ENCODE peak calls at places on chromosomes 12 and 14, in eight cellular contexts. One of them, this sample, is unnamed.
A peak's percentile ranks its signal among the peaks of the same experiment; 100 is the strongest.

GRCh38 chr12:53867216-53868012 is 71.2 kb upstream of the HOXC13 start:
- DNase-seq in HCT116: no peak
- DNase-seq in GM12878: no peak
- DNase-seq in endothelial cell of umbilical vein: no peak
- DNase-seq in H1: no peak
- DNase-seq in HepG2: peak; percentile 14
- DNase-seq in GM23338: peak; percentile 76
- DNase-seq in K562: peak; percentile 27
- DNase-seq in this sample: no peak

GRCh38 chr12:3164454-3165310 is 87.5 kb downstream of the TSPAN9 start:
- DNase-seq in endothelial cell of umbilical vein: peak; percentile 60
- DNase-seq in HCT116: no peak
- DNase-seq in K562: no peak
- DNase-seq in HepG2: peak; percentile 94
- DNase-seq in H1: no peak
- DNase-seq in GM12878: no peak
- DNase-seq in GM23338: no peak
- DNase-seq in this sample: no peak

GRCh38 chr12:58310828-58311273 is 369.5 kb downstream of the ATP23 start:
- DNase-seq in HepG2: peak; percentile 28
- DNase-seq in GM23338: no peak
- DNase-seq in endothelial cell of umbilical vein: peak; percentile 96
- DNase-seq in HCT116: peak; percentile 66
- DNase-seq in K562: peak; percentile 9
- DNase-seq in H1: no peak
- DNase-seq in GM12878: no peak
- DNase-seq in this sample: no peak

GRCh38 chr14:104665663-104666522 is 23.5 kb upstream of the INF2 start:
- DNase-seq in HCT116: peak; percentile 91
- DNase-seq in endothelial cell of umbilical vein: peak; percentile 53
- DNase-seq in GM23338: peak; percentile 54
- DNase-seq in GM12878: no peak
- DNase-seq in H1: no peak
- DNase-seq in K562: no peak
- DNase-seq in HepG2: peak; percentile 96
- DNase-seq in this sample: no peak

GRCh38 chr12:25459541-25459951 is 93.5 kb downstream of the LMNTD1 start:
- DNase-seq in HCT116: no peak
- DNase-seq in endothelial cell of umbilical vein: no peak
- DNase-seq in GM12878: peak; percentile 5
- DNase-seq in H1: no peak
- DNase-seq in HepG2: no peak
- DNase-seq in GM23338: no peak
- DNase-seq in K562: no peak
- DNase-seq in this sample: no peak

GRCh38 chr12:49622501-49623141 is 740 bp upstream of the PRPF40B start:
- DNase-seq in K562: peak; percentile 38
- DNase-seq in HCT116: no peak
- DNase-seq in GM23338: peak; percentile 64
- DNase-seq in H1: no peak
- DNase-seq in endothelial cell of umbilical vein: no peak
- DNase-seq in HepG2: no peak
- DNase-seq in GM12878: peak; percentile 55
- DNase-seq in this sample: no peak

GRCh38 chr14:20970983-20971704 is 15.9 kb downstream of the RNASE2 start:
- DNase-seq in GM23338: peak; percentile 95
- DNase-seq in K562: peak; percentile 85
- DNase-seq in H1: peak; percentile 82
- DNase-seq in HCT116: peak; percentile 65
- DNase-seq in endothelial cell of umbilical vein: peak; percentile 86
- DNase-seq in HepG2: peak; percentile 80
- DNase-seq in GM12878: peak; percentile 9
- DNase-seq in this sample: no peak

GRCh38 chr14:68297871-68298468 is 478.4 kb downstream of the RAD51B start:
- DNase-seq in HepG2: peak; percentile 49
- DNase-seq in GM12878: no peak
- DNase-seq in H1: peak; percentile 31
- DNase-seq in GM23338: peak; percentile 77
- DNase-seq in HCT116: no peak
- DNase-seq in K562: no peak
- DNase-seq in endothelial cell of umbilical vein: peak; percentile 58
- DNase-seq in this sample: no peak

GRCh38 chr14:59690426-59690825 is 113.8 kb upstream of the CCDC175 start:
- DNase-seq in K562: no peak
- DNase-seq in HepG2: no peak
- DNase-seq in GM12878: no peak
- DNase-seq in HCT116: no peak
- DNase-seq in GM23338: no peak
- DNase-seq in H1: no peak
- DNase-seq in endothelial cell of umbilical vein: no peak
- DNase-seq in this sample: no peak

GRCh38 chr12:8033153-8034044 is 883 bp downstream of the FOXJ2 start:
- DNase-seq in K562: peak; percentile 88
- DNase-seq in HepG2: no peak
- DNase-seq in GM12878: no peak
- DNase-seq in H1: no peak
- DNase-seq in HCT116: no peak
- DNase-seq in GM23338: peak; percentile 81
- DNase-seq in endothelial cell of umbilical vein: peak; percentile 54
- DNase-seq in this sample: no peak

GRCh38 chr14:67420102-67420739 is 8.3 kb upstream of the PLEK2 start:
- DNase-seq in endothelial cell of umbilical vein: no peak
- DNase-seq in K562: peak; percentile 56
- DNase-seq in GM23338: peak; percentile 87
- DNase-seq in H1: no peak
- DNase-seq in HepG2: peak; percentile 32
- DNase-seq in HCT116: no peak
- DNase-seq in GM12878: no peak
- DNase-seq in this sample: no peak

GRCh38 chr14:89629383-89629782 is 212.3 kb upstream of the FOXN3 start:
- DNase-seq in H1: no peak
- DNase-seq in GM23338: peak; percentile 12
- DNase-seq in K562: no peak
- DNase-seq in GM12878: no peak
- DNase-seq in endothelial cell of umbilical vein: no peak
- DNase-seq in HepG2: no peak
- DNase-seq in HCT116: no peak
- DNase-seq in this sample: no peak

GRCh38 chr12:30977124-30977523 is 50.6 kb downstream of the TSPAN11 start:
- DNase-seq in K562: no peak
- DNase-seq in HepG2: no peak
- DNase-seq in H1: no peak
- DNase-seq in GM12878: no peak
- DNase-seq in endothelial cell of umbilical vein: no peak
- DNase-seq in GM23338: no peak
- DNase-seq in HCT116: no peak
- DNase-seq in this sample: no peak

GRCh38 chr14:70036665-70037064 is 152.1 kb downstream of the SLC8A3 start:
- DNase-seq in K562: no peak
- DNase-seq in H1: no peak
- DNase-seq in GM12878: no peak
- DNase-seq in HCT116: no peak
- DNase-seq in HepG2: peak; percentile 42
- DNase-seq in endothelial cell of umbilical vein: no peak
- DNase-seq in GM23338: peak; percentile 46
- DNase-seq in this sample: no peak

GRCh38 chr12:49809369-49810158 is 18.6 kb downstream of the NCKAP5L start:
- DNase-seq in GM23338: peak; percentile 66
- DNase-seq in HCT116: no peak
- DNase-seq in K562: no peak
- DNase-seq in HepG2: no peak
- DNase-seq in GM12878: no peak
- DNase-seq in endothelial cell of umbilical vein: no peak
- DNase-seq in H1: no peak
- DNase-seq in this sample: no peak

GRCh38 chr12:46342562-46343033 is 30.0 kb downstream of the SLC38A2 start:
- DNase-seq in K562: no peak
- DNase-seq in endothelial cell of umbilical vein: peak; percentile 66
- DNase-seq in GM12878: no peak
- DNase-seq in HCT116: peak; percentile 56
- DNase-seq in GM23338: peak; percentile 76
- DNase-seq in HepG2: peak; percentile 64
- DNase-seq in H1: no peak
- DNase-seq in this sample: no peak

GRCh38 chr12:51392556-51393237 is 1.5 kb upstream of the GALNT6 start:
- DNase-seq in GM12878: no peak
- DNase-seq in H1: no peak
- DNase-seq in K562: no peak
- DNase-seq in GM23338: peak; percentile 87
- DNase-seq in HepG2: no peak
- DNase-seq in HCT116: no peak
- DNase-seq in endothelial cell of umbilical vein: peak; percentile 45
- DNase-seq in this sample: no peak

GRCh38 chr14:54133896-54134295 is 177.3 kb upstream of the BMP4 start:
- DNase-seq in HCT116: no peak
- DNase-seq in H1: no peak
- DNase-seq in K562: no peak
- DNase-seq in HepG2: peak; percentile 96
- DNase-seq in GM23338: no peak
- DNase-seq in GM12878: no peak
- DNase-seq in endothelial cell of umbilical vein: no peak
- DNase-seq in this sample: no peak

GRCh38 chr14:105857223-105857815 is 330.9 kb downstream of the TMEM121 start:
- DNase-seq in GM23338: no peak
- DNase-seq in HepG2: no peak
- DNase-seq in HCT116: no peak
- DNase-seq in endothelial cell of umbilical vein: no peak
- DNase-seq in K562: no peak
- DNase-seq in H1: no peak
- DNase-seq in GM12878: no peak
- DNase-seq in this sample: no peak

DNA sequence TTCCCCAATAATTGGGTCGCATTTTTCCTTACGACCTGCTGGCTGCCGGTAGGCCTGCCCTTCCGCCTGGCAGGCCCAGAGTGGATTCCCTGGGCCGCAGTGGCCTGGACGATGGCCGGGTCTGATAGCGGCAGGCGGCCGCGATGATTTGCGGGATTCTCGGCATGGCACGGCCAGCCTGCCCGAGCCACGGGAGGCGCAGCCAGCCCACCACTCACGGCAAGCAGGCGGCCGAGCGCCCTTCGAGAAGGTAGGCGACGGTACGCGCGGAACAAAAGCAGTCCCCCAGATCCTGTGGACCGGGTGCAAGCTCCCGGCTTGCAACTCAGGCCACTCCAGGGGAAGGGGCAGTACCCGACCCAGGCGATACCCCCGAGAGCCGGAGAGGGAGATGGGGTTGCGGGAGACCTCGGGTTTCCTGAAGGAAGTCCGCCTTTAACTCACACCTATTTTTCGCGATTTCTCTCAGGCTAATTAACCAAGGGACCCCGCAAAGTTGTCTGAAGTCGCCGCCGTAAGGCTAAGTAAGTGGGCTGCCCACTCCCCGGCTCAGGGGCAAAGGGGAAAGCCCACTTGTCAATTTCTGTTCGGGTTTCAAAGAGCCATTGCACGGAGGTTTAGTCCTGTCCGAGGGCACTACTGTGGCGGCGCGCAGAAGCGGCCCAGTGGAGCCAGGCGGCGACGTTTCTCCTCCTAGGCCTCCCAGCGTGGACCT is 1.4 kb upstream of the GSC start:
- DNase-seq in endothelial cell of umbilical vein: no peak
- DNase-seq in K562: no peak
- DNase-seq in GM12878: no peak
- DNase-seq in HCT116: no peak
- DNase-seq in GM23338: peak; percentile 50
- DNase-seq in H1: no peak
- DNase-seq in HepG2: no peak
- DNase-seq in this sample: no peak
- TF ChIP-seq EZH2 in endothelial cell of umbilical vein: peak; percentile 81
- TF ChIP-seq EZH2 in K562: no peak
- TF ChIP-seq EZH2 in GM12878: no peak
- TF ChIP-seq EZH2 in HCT116: no peak
- TF ChIP-seq EZH2 in GM23338: peak; percentile 65
- TF ChIP-seq EZH2 in H1: peak; percentile 97
- TF ChIP-seq EZH2 in HepG2: no peak
- TF ChIP-seq EZH2 in this sample: no peak

GRCh38 chr14:61562321-61563161 is 132.8 kb upstream of the HIF1A start:
- DNase-seq in K562: peak; percentile 55
- DNase-seq in HepG2: peak; percentile 90
- DNase-seq in H1: no peak
- DNase-seq in endothelial cell of umbilical vein: peak; percentile 89
- DNase-seq in HCT116: peak; percentile 96
- DNase-seq in GM12878: no peak
- DNase-seq in GM23338: no peak
- DNase-seq in this sample: no peak
- TF ChIP-seq POLR2AphosphoS5 in K562: no peak
- TF ChIP-seq POLR2AphosphoS5 in HepG2: no peak
- TF ChIP-seq POLR2AphosphoS5 in H1: no peak
- TF ChIP-seq POLR2AphosphoS5 in endothelial cell of umbilical vein: peak; percentile 78
- TF ChIP-seq POLR2AphosphoS5 in HCT116: peak; percentile 60
- TF ChIP-seq POLR2AphosphoS5 in GM12878: no peak
- TF ChIP-seq POLR2AphosphoS5 in GM23338: no peak
- TF ChIP-seq POLR2AphosphoS5 in this sample: no peak

GRCh38 chr12:128911861-128912260 is 58.6 kb downstream of the GLT1D1 start:
- DNase-seq in GM12878: no peak
- DNase-seq in HepG2: no peak
- DNase-seq in endothelial cell of umbilical vein: no peak
- DNase-seq in K562: no peak
- DNase-seq in GM23338: no peak
- DNase-seq in HCT116: no peak
- DNase-seq in H1: no peak
- DNase-seq in this sample: no peak
- TF ChIP-seq EZH2 in GM12878: no peak
- TF ChIP-seq EZH2 in HepG2: no peak
- TF ChIP-seq EZH2 in endothelial cell of umbilical vein: no peak
- TF ChIP-seq EZH2 in K562: no peak
- TF ChIP-seq EZH2 in GM23338: no peak
- TF ChIP-seq EZH2 in HCT116: no peak
- TF ChIP-seq EZH2 in H1: no peak
- TF ChIP-seq EZH2 in this sample: no peak

DNA sequence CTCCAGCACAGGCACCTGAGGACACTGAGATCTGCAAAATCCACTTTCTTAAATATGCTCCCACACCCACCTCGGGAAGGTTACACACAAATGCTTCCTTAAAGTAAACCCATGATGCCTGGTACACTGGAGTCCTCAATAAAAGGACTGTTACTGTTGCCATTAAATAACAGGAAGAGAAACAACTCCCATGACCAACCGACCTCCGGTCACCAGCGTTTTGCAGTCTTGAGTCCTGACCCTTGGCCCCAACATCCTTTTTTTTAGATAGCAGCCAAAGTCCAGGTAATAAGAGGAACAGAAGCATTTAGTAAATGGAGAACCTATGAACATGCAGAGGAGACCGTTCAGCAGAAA is 42.4 kb downstream of the ITPK1 start:
- DNase-seq in GM12878: no peak
- DNase-seq in GM23338: no peak
- DNase-seq in endothelial cell of umbilical vein: peak; percentile 9
- DNase-seq in HCT116: no peak
- DNase-seq in H1: no peak
- DNase-seq in K562: no peak
- DNase-seq in HepG2: no peak
- DNase-seq in this sample: no peak
- TF ChIP-seq POLR2AphosphoS5 in GM12878: no peak
- TF ChIP-seq POLR2AphosphoS5 in GM23338: no peak
- TF ChIP-seq POLR2AphosphoS5 in endothelial cell of umbilical vein: no peak
- TF ChIP-seq POLR2AphosphoS5 in HCT116: no peak
- TF ChIP-seq POLR2AphosphoS5 in H1: no peak
- TF ChIP-seq POLR2AphosphoS5 in K562: no peak
- TF ChIP-seq POLR2AphosphoS5 in HepG2: no peak
- TF ChIP-seq POLR2AphosphoS5 in this sample: no peak

GRCh38 chr12:125183187-125184067 is 118.2 kb downstream of the AACS start:
- DNase-seq in HCT116: peak; percentile 45
- DNase-seq in GM12878: peak; percentile 21
- DNase-seq in GM23338: peak; percentile 90
- DNase-seq in K562: peak; percentile 90
- DNase-seq in endothelial cell of umbilical vein: peak; percentile 66
- DNase-seq in H1: no peak
- DNase-seq in HepG2: peak; percentile 39
- DNase-seq in this sample: peak; percentile 75
- TF ChIP-seq EZH2 in HCT116: no peak
- TF ChIP-seq EZH2 in GM12878: no peak
- TF ChIP-seq EZH2 in GM23338: no peak
- TF ChIP-seq EZH2 in K562: no peak
- TF ChIP-seq EZH2 in endothelial cell of umbilical vein: no peak
- TF ChIP-seq EZH2 in H1: no peak
- TF ChIP-seq EZH2 in HepG2: no peak
- TF ChIP-seq EZH2 in this sample: no peak

This sample was measured in SK-N-MC.